ENCODE peak calls at places on chromosomes 2 and 18, in four cellular contexts. Z is Calu3, M is aorta, F is naive B cell. V is an unnamed sample.

GRCh38 chr2:7794916-7795315 is 877.7 kb downstream of the RNF144A start:
- DNase-seq in Z (peak), M (no peak), F (no peak), V (no peak)

GRCh38 chr18:48264508-48264907 is 144.7 kb downstream of the ZBTB7C start:
- DNase-seq in Z (no peak), M (no peak), F (no peak), V (no peak)

GRCh38 chr2:240921319-240922233 is 15.4 kb downstream of the CROCC2 start:
- DNase-seq in Z (peak), M (peak), F (no peak), V (peak)

GRCh38 chr18:13628211-13628610 is 98.1 kb downstream of the FAM210A start:
- DNase-seq in Z (no peak), M (no peak), F (no peak), V (no peak)

GRCh38 chr18:63216911-63217311 is 102.7 kb downstream of the BCL2 start:
- DNase-seq in Z (no peak), M (no peak), F (no peak), V (no peak)

GRCh38 chr2:239275871-239276812 is 124.7 kb downstream of the HDAC4 start:
- DNase-seq in Z (no peak), M (peak), F (no peak), V (peak)

GRCh38 chr2:97751752-97752151 is 38.4 kb downstream of the ZAP70 start:
- DNase-seq in Z (no peak), M (no peak), F (no peak), V (peak)

GRCh38 chr2:30737326-30737610 is 70.0 kb downstream of the CAPN13 start:
- DNase-seq in Z (no peak), M (no peak), F (no peak), V (no peak)

GRCh38 chr2:174492963-174493431 is 6.2 kb upstream of the GPR155 start:
- DNase-seq in Z (no peak), M (no peak), F (peak), V (peak)

GRCh38 chr2:183014005-183014404 is 24.3 kb downstream of the NCKAP1 start:
- DNase-seq in Z (no peak), M (no peak), F (no peak), V (no peak)

GRCh38 chr2:171436307-171436706 is 2.3 kb downstream of the DCAF17 start:
- DNase-seq in Z (no peak), M (no peak), F (no peak), V (no peak)

GRCh38 chr2:207487650-207488315 is 42.0 kb upstream of the CREB1 start:
- DNase-seq in Z (no peak), M (no peak), F (no peak), V (no peak)

GRCh38 chr2:3171564-3172264 is 205.9 kb downstream of the EIPR1 start:
- DNase-seq in Z (no peak), M (no peak), F (no peak), V (peak)

GRCh38 chr18:33928226-33928625 is 296.5 kb downstream of the NOL4 start:
- DNase-seq in Z (no peak), M (no peak), F (no peak), V (no peak)

GRCh38 chr2:148817210-148817708 is 57.8 kb upstream of the KIF5C start:
- DNase-seq in Z (no peak), M (no peak), F (no peak), V (peak)

GRCh38 chr2:28516950-28517349 is 21.1 kb downstream of the PLB1 start:
- DNase-seq in Z (no peak), M (no peak), F (no peak), V (no peak)

GRCh38 chr2:190093793-190094192 is 31.3 kb upstream of the MSTN start:
- DNase-seq in Z (no peak), M (no peak), F (no peak), V (no peak)

GRCh38 chr2:204900487-204900886 is 355.2 kb downstream of the PARD3B start:
- DNase-seq in Z (no peak), M (no peak), F (no peak), V (no peak)

GRCh38 chr2:120914839-120915521 is 179.3 kb downstream of the GLI2 start:
- DNase-seq in Z (peak), M (peak), F (no peak), V (peak)

GRCh38 chr2:171316220-171316619 is 117.6 kb downstream of the METTL8 start:
- DNase-seq in Z (no peak), M (no peak), F (no peak), V (no peak)

V was measured in right cardiac atrium.